ENCODE peak calls at places on chromosomes 16 and 17, in four cellular contexts. One of them, this sample, is unnamed. For H3K27me3, the result is how much of the 10 kb centered on the place peaks cover.

GRCh38 chr17:36722121-36722902 is 120.9 kb downstream of the MRM1 start:
- DNase-seq in right lobe of liver: peak
- DNase-seq in heart right ventricle: peak
- DNase-seq in stomach: peak
- DNase-seq in this sample: peak

GRCh38 chr16:86594712-86595111 is 16.4 kb downstream of the FOXL1 start:
- DNase-seq in right lobe of liver: no peak
- DNase-seq in heart right ventricle: no peak
- DNase-seq in stomach: no peak
- DNase-seq in this sample: no peak

GRCh38 chr16:81938331-81939163 is 72.7 kb downstream of the SDR42E1 start:
- DNase-seq in heart right ventricle: no peak
- DNase-seq in right lobe of liver: no peak
- DNase-seq in stomach: no peak
- DNase-seq in this sample: no peak

GRCh38 chr17:77442976-77443742 is 302.4 kb downstream of the SEC14L1 start:
- DNase-seq in right lobe of liver: no peak
- DNase-seq in stomach: no peak
- DNase-seq in heart right ventricle: no peak
- DNase-seq in this sample: no peak

GRCh38 chr16:82694239-82694874 is 67.6 kb downstream of the CDH13 start:
- DNase-seq in right lobe of liver: no peak
- DNase-seq in heart right ventricle: no peak
- DNase-seq in stomach: no peak
- DNase-seq in this sample: no peak

GRCh38 chr17:45334231-45334630 is 17.4 kb upstream of the MAP3K14 start:
- DNase-seq in stomach: no peak
- DNase-seq in heart right ventricle: no peak
- DNase-seq in right lobe of liver: no peak
- DNase-seq in this sample: no peak

GRCh38 chr17:82693168-82693867 is 5.2 kb downstream of the RAB40B start:
- DNase-seq in right lobe of liver: no peak
- DNase-seq in stomach: no peak
- DNase-seq in heart right ventricle: no peak
- DNase-seq in this sample: no peak

GRCh38 chr17:74372426-74372825 is 5.1 kb downstream of the GPR142 start:
- DNase-seq in stomach: no peak
- DNase-seq in heart right ventricle: no peak
- DNase-seq in right lobe of liver: no peak
- DNase-seq in this sample: no peak

GRCh38 chr16:31001507-31002251 is 8.8 kb downstream of the STX1B start:
- DNase-seq in heart right ventricle: no peak
- DNase-seq in stomach: peak
- DNase-seq in right lobe of liver: no peak
- DNase-seq in this sample: no peak

GRCh38 chr17:64159051-64159590 is 29.2 kb upstream of the ERN1 start:
- DNase-seq in stomach: no peak
- DNase-seq in right lobe of liver: no peak
- DNase-seq in heart right ventricle: no peak
- DNase-seq in this sample: no peak

GRCh38 chr17:17797119-17797809 is 39.5 kb downstream of the SREBF1 start:
- DNase-seq in stomach: no peak
- DNase-seq in heart right ventricle: no peak
- DNase-seq in right lobe of liver: no peak
- DNase-seq in this sample: no peak

GRCh38 chr16:47504599-47504998 is 43.5 kb downstream of the PHKB start:
- DNase-seq in right lobe of liver: no peak
- DNase-seq in stomach: no peak
- DNase-seq in heart right ventricle: no peak
- DNase-seq in this sample: no peak

GRCh38 chr17:80474231-80474932 is 2.0 kb downstream of the NPTX1 start:
- DNase-seq in right lobe of liver: no peak
- DNase-seq in stomach: no peak
- DNase-seq in heart right ventricle: no peak
- DNase-seq in this sample: no peak

GRCh38 chr17:57142925-57143324 is 57.9 kb downstream of the AKAP1 start:
- DNase-seq in right lobe of liver: no peak
- DNase-seq in stomach: no peak
- DNase-seq in heart right ventricle: peak
- DNase-seq in this sample: no peak

GRCh38 chr16:89422527-89422904 is 67.8 kb downstream of the ANKRD11 start:
- DNase-seq in heart right ventricle: peak
- DNase-seq in right lobe of liver: no peak
- DNase-seq in stomach: no peak
- DNase-seq in this sample: no peak

GRCh38 chr16:4116328-4117249 is at the start of gene ADCY9:
- DNase-seq in right lobe of liver: peak
- DNase-seq in stomach: peak
- DNase-seq in heart right ventricle: peak
- DNase-seq in this sample: peak

GRCh38 chr16:87254734-87255133 is 62.5 kb downstream of the C16orf95 start:
- DNase-seq in stomach: peak
- DNase-seq in right lobe of liver: no peak
- DNase-seq in heart right ventricle: no peak
- DNase-seq in this sample: no peak

GRCh38 chr16:87664792-87665191 is 62.5 kb downstream of the JPH3 start:
- DNase-seq in heart right ventricle: no peak
- DNase-seq in stomach: no peak
- DNase-seq in right lobe of liver: no peak
- DNase-seq in this sample: no peak

GRCh38 chr17:79991140-79991923 is 44.3 kb downstream of the TBC1D16 start:
- DNase-seq in right lobe of liver: peak
- DNase-seq in heart right ventricle: peak
- DNase-seq in stomach: peak
- DNase-seq in this sample: peak

GRCh38 chr17:29731589-29731929 is 108.8 kb upstream of the CORO6 start:
- DNase-seq in heart right ventricle: no peak
- DNase-seq in stomach: no peak
- DNase-seq in right lobe of liver: no peak
- DNase-seq in this sample: no peak

GRCh38 chr16:81875461-81875860 is 96.4 kb downstream of the PLCG2 start:
- DNase-seq in stomach: no peak
- DNase-seq in heart right ventricle: no peak
- DNase-seq in right lobe of liver: no peak
- DNase-seq in this sample: no peak

GRCh38 chr17:44804301-44805061 is 25.6 kb downstream of the GJC1 start:
- DNase-seq in right lobe of liver: no peak
- DNase-seq in heart right ventricle: peak
- DNase-seq in stomach: no peak
- DNase-seq in this sample: no peak

GRCh38 chr17:55817273-55817709 is 66.4 kb downstream of the PCTP start:
- DNase-seq in heart right ventricle: no peak
- DNase-seq in right lobe of liver: no peak
- DNase-seq in stomach: no peak
- DNase-seq in this sample: no peak

GRCh38 chr16:87053016-87053982 is 263.9 kb downstream of the C16orf95 start:
- DNase-seq in heart right ventricle: no peak
- DNase-seq in right lobe of liver: no peak
- DNase-seq in stomach: no peak
- DNase-seq in this sample: no peak

GRCh38 chr16:65122974-65123845 is 1.3 kb upstream of the CDH11 start:
- DNase-seq in right lobe of liver: peak
- DNase-seq in stomach: peak
- DNase-seq in heart right ventricle: peak
- DNase-seq in this sample: no peak

GRCh38 chr17:38709104-38709820 is 4.2 kb downstream of the MLLT6 start:
- DNase-seq in heart right ventricle: no peak
- DNase-seq in right lobe of liver: no peak
- DNase-seq in stomach: no peak
- DNase-seq in this sample: no peak

GRCh38 chr17:22512997-22513538 is 820.7 kb downstream of the KCNJ18 start:
- DNase-seq in heart right ventricle: no peak
- DNase-seq in stomach: no peak
- DNase-seq in right lobe of liver: no peak
- DNase-seq in this sample: no peak

GRCh38 chr17:49218941-49219913 is 8.7 kb downstream of the ABI3 start:
- DNase-seq in heart right ventricle: no peak
- DNase-seq in right lobe of liver: peak
- DNase-seq in stomach: peak
- DNase-seq in this sample: peak

GRCh38 chr17:79905832-79906231 is 66.6 kb upstream of the CBX4 start:
- DNase-seq in heart right ventricle: no peak
- DNase-seq in stomach: no peak
- DNase-seq in right lobe of liver: no peak
- DNase-seq in this sample: no peak

GRCh38 chr17:78645421-78646295 is 68.5 kb upstream of the DNAH17 start:
- DNase-seq in stomach: peak
- DNase-seq in heart right ventricle: peak
- DNase-seq in right lobe of liver: peak
- DNase-seq in this sample: peak

GRCh38 chr17:27408891-27409290 is 47.4 kb upstream of the KSR1 start:
- DNase-seq in stomach: peak
- DNase-seq in heart right ventricle: no peak
- DNase-seq in right lobe of liver: no peak
- DNase-seq in this sample: no peak

GRCh38 chr17:28741358-28742349 is 2.2 kb upstream of the TRAF4 start:
- DNase-seq in stomach: no peak
- DNase-seq in right lobe of liver: no peak
- DNase-seq in heart right ventricle: no peak
- DNase-seq in this sample: no peak

GRCh38 chr17:12388206-12388605 is 277.5 kb upstream of the MYOCD start:
- DNase-seq in right lobe of liver: no peak
- DNase-seq in heart right ventricle: no peak
- DNase-seq in stomach: no peak
- DNase-seq in this sample: no peak

GRCh38 chr17:7442142-7442541 is 2.7 kb upstream of the CHRNB1 start:
- DNase-seq in heart right ventricle: no peak
- DNase-seq in right lobe of liver: no peak
- DNase-seq in stomach: no peak
- DNase-seq in this sample: no peak
- H3K27me3 ChIP-seq in heart right ventricle: under half
- H3K27me3 ChIP-seq in right lobe of liver: under half
- H3K27me3 ChIP-seq in stomach: half or more
- H3K27me3 ChIP-seq in this sample: half or more

GRCh38 chr16:58636474-58636873 is 6.8 kb upstream of the CNOT1 start:
- DNase-seq in heart right ventricle: no peak
- DNase-seq in stomach: no peak
- DNase-seq in right lobe of liver: no peak
- DNase-seq in this sample: no peak

GRCh38 chr16:58640949-58641348 is 11.3 kb upstream of the CNOT1 start:
- DNase-seq in heart right ventricle: no peak
- DNase-seq in right lobe of liver: no peak
- DNase-seq in stomach: no peak
- DNase-seq in this sample: no peak

GRCh38 chr16:58639836-58640235 is 10.2 kb upstream of the CNOT1 start:
- DNase-seq in heart right ventricle: no peak
- DNase-seq in stomach: no peak
- DNase-seq in right lobe of liver: no peak
- DNase-seq in this sample: no peak

GRCh38 chr16:58639230-58639629 is 9.6 kb upstream of the CNOT1 start:
- DNase-seq in heart right ventricle: no peak
- DNase-seq in stomach: no peak
- DNase-seq in right lobe of liver: no peak
- DNase-seq in this sample: no peak

GRCh38 chr16:58638148-58639036 is 8.8 kb upstream of the CNOT1 start:
- DNase-seq in heart right ventricle: peak
- DNase-seq in stomach: peak
- DNase-seq in right lobe of liver: peak
- DNase-seq in this sample: no peak
- TF ChIP-seq CTCF in heart right ventricle: peak
- TF ChIP-seq CTCF in stomach: no peak
- TF ChIP-seq CTCF in right lobe of liver: peak
- TF ChIP-seq CTCF in this sample: no peak

GRCh38 chr17:67164298-67164697 is 80.7 kb downstream of the HELZ start:
- DNase-seq in right lobe of liver: no peak
- DNase-seq in heart right ventricle: no peak
- DNase-seq in stomach: no peak
- DNase-seq in this sample: no peak

GRCh38 chr17:67161573-67161972 is 83.4 kb downstream of the HELZ start:
- DNase-seq in heart right ventricle: no peak
- DNase-seq in stomach: no peak
- DNase-seq in right lobe of liver: no peak
- DNase-seq in this sample: no peak

GRCh38 chr17:67160791-67161190 is 84.2 kb downstream of the HELZ start:
- DNase-seq in stomach: no peak
- DNase-seq in right lobe of liver: no peak
- DNase-seq in heart right ventricle: no peak
- DNase-seq in this sample: no peak

GRCh38 chr17:67165201-67165600 is 79.8 kb downstream of the HELZ start:
- DNase-seq in heart right ventricle: peak
- DNase-seq in right lobe of liver: no peak
- DNase-seq in stomach: no peak
- DNase-seq in this sample: no peak

DNA sequence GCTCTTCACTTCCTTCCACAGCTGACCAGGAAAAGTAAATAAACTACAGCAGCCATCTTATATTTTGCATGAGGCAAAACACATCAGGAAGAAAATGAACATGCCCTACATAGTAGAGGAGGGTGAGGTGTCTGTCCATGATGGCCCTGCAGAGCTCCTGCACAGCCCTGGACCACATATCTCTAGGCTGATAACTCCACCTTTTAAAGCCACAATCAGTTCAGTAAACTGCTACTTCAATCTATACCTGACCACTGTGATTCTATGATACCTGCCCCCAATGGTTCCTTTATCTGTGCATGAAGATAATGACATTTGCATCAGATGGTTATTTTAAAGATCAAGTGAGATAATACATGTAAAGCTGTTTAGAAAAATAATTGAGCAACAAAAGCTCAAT is 82.2 kb downstream of the HELZ start:
- DNase-seq in heart right ventricle: no peak
- DNase-seq in stomach: no peak
- DNase-seq in right lobe of liver: no peak
- DNase-seq in this sample: no peak
- H3K27me3 ChIP-seq in heart right ventricle: under half
- H3K27me3 ChIP-seq in stomach: under half
- H3K27me3 ChIP-seq in right lobe of liver: under half
- H3K27me3 ChIP-seq in this sample: under half

GRCh38 chr17:4895676-4896331 is 3.5 kb upstream of the C17orf107 start:
- DNase-seq in stomach: no peak
- DNase-seq in right lobe of liver: no peak
- DNase-seq in heart right ventricle: no peak
- DNase-seq in this sample: no peak
- TF ChIP-seq CTCF in stomach: no peak
- TF ChIP-seq CTCF in right lobe of liver: no peak
- TF ChIP-seq CTCF in heart right ventricle: no peak
- TF ChIP-seq CTCF in this sample: no peak

This sample was measured in CD4-positive, alpha-beta T cell.